ENCODE peak calls at places on chromosomes 2 and 18, in seven cellular contexts. Y is HCT116, B is K562, W is H1, H is GM12878, K is HepG2, F is SK-N-SH. Z is an unnamed sample.

GRCh38 chr18:36297419-36298112 is at the start of gene FHOD3:
- DNase-seq in Y (no peak), B (peak; percentile 28), W (peak; percentile 86), H (no peak), K (no peak), F (peak; percentile 97), Z (peak; percentile 41)

GRCh38 chr18:54150226-54150625 is 74.2 kb downstream of the MBD2 start:
- DNase-seq in Y (no peak), B (no peak), W (no peak), H (no peak), K (no peak), F (no peak), Z (no peak)

GRCh38 chr2:97997774-97998392 is 2.1 kb upstream of the TMEM131 start:
- DNase-seq in Y (no peak), B (no peak), W (no peak), H (no peak), K (peak; percentile 32), F (no peak), Z (peak; percentile 77)

GRCh38 chr2:109680523-109681297 is 66.5 kb downstream of the SOWAHC start:
- DNase-seq in Y (no peak), B (no peak), W (no peak), H (no peak), K (peak; percentile 65), F (no peak), Z (no peak)

GRCh38 chr2:81835318-81836000 is 1530.9 kb upstream of the LRRTM1 start:
- DNase-seq in Y (no peak), B (no peak), W (no peak), H (no peak), K (no peak), F (no peak), Z (no peak)

GRCh38 chr2:170468557-170468956 is 246.6 kb upstream of the SP5 start:
- DNase-seq in Y (no peak), B (no peak), W (no peak), H (no peak), K (no peak), F (no peak), Z (no peak)

GRCh38 chr2:15674637-15675455 is 83.2 kb downstream of the DDX1 start:
- DNase-seq in Y (no peak), B (no peak), W (no peak), H (no peak), K (no peak), F (no peak), Z (no peak)

GRCh38 chr2:109300582-109300981 is 171.6 kb downstream of the SH3RF3 start:
- DNase-seq in Y (no peak), B (no peak), W (no peak), H (no peak), K (no peak), F (no peak), Z (no peak)

GRCh38 chr2:241803387-241804325 is 5.3 kb upstream of the NEU4 start:
- DNase-seq in Y (no peak), B (no peak), W (peak; percentile 46), H (no peak), K (no peak), F (peak; percentile 75), Z (no peak)

GRCh38 chr2:230457073-230457768 is 41.2 kb downstream of the SP100 start:
- DNase-seq in Y (no peak), B (no peak), W (no peak), H (no peak), K (no peak), F (no peak), Z (no peak)

GRCh38 chr2:8525582-8526402 is 156.1 kb upstream of the ID2 start:
- DNase-seq in Y (no peak), B (peak; percentile 97), W (no peak), H (peak; percentile 90), K (peak; percentile 92), F (peak; percentile 79), Z (peak; percentile 39)

GRCh38 chr2:25310965-25311865 is 30.5 kb downstream of the DNMT3A start:
- DNase-seq in Y (peak; percentile 19), B (no peak), W (peak; percentile 71), H (no peak), K (peak; percentile 32), F (peak; percentile 91), Z (peak; percentile 29)

GRCh38 chr2:150280255-150280654 is 207.2 kb downstream of the RND3 start:
- DNase-seq in Y (no peak), B (no peak), W (no peak), H (no peak), K (no peak), F (no peak), Z (no peak)

GRCh38 chr2:174012347-174013309 is 47.5 kb upstream of the SP3 start:
- DNase-seq in Y (no peak), B (no peak), W (peak; percentile 83), H (no peak), K (no peak), F (no peak), Z (no peak)

GRCh38 chr2:74146929-74147728 is 583 bp downstream of the BOLA3 start:
- DNase-seq in Y (no peak), B (peak; percentile 55), W (no peak), H (no peak), K (peak; percentile 51), F (no peak), Z (no peak)

GRCh38 chr2:216188956-216189355 is 79.8 kb downstream of the XRCC5 start:
- DNase-seq in Y (no peak), B (no peak), W (no peak), H (no peak), K (no peak), F (no peak), Z (no peak)

GRCh38 chr2:150127271-150127990 is 360.0 kb downstream of the RND3 start:
- DNase-seq in Y (no peak), B (no peak), W (no peak), H (peak; percentile 37), K (no peak), F (no peak), Z (no peak)

GRCh38 chr2:171362396-171362795 is 71.4 kb downstream of the METTL8 start:
- DNase-seq in Y (no peak), B (no peak), W (no peak), H (no peak), K (no peak), F (no peak), Z (no peak)

GRCh38 chr2:27442981-27443323 is 771 bp downstream of the KRTCAP3 start:
- DNase-seq in Y (no peak), B (no peak), W (peak; percentile 49), H (no peak), K (no peak), F (no peak), Z (no peak)
- TF ChIP-seq JUND in Y (no peak), B (no peak), W (no peak), H (no peak), K (no peak), F (no peak), Z (no peak)

GRCh38 chr2:207765541-207765940 is 4.2 kb downstream of the FZD5 start:
- DNase-seq in Y (no peak), B (peak; percentile 83), W (no peak), H (no peak), K (peak; percentile 92), F (no peak), Z (no peak)
- TF ChIP-seq JUND in Y (no peak), B (no peak), W (no peak), H (no peak), K (no peak), F (no peak), Z (no peak)

GRCh38 chr2:71589763-71590162 is 136.4 kb downstream of the DYSF start:
- DNase-seq in Y (no peak), B (peak; percentile 46), W (no peak), H (no peak), K (no peak), F (no peak), Z (no peak)

GRCh38 chr2:71592181-71592711 is 138.9 kb downstream of the DYSF start:
- DNase-seq in Y (no peak), B (no peak), W (no peak), H (no peak), K (no peak), F (no peak), Z (no peak)

GRCh38 chr2:71588497-71588896 is 135.1 kb downstream of the DYSF start:
- DNase-seq in Y (no peak), B (no peak), W (no peak), H (no peak), K (no peak), F (no peak), Z (no peak)

GRCh38 chr2:71587509-71588073 is 134.2 kb downstream of the DYSF start:
- DNase-seq in Y (no peak), B (no peak), W (no peak), H (no peak), K (no peak), F (no peak), Z (no peak)

GRCh38 chr2:71591044-71591443 is 137.7 kb downstream of the DYSF start:
- DNase-seq in Y (no peak), B (no peak), W (no peak), H (no peak), K (no peak), F (no peak), Z (no peak)
- TF ChIP-seq JUND in Y (no peak), B (no peak), W (no peak), H (no peak), K (no peak), F (no peak), Z (no peak)

GRCh38 chr2:29502452-29502851 is 387.2 kb downstream of the CLIP4 start:
- DNase-seq in Y (no peak), B (no peak), W (no peak), H (no peak), K (no peak), F (no peak), Z (no peak)
- TF ChIP-seq JUND in Y (no peak), B (no peak), W (no peak), H (no peak), K (no peak), F (no peak), Z (no peak)

GRCh38 chr2:10397878-10398277 is 50.2 kb downstream of the ODC1 start:
- DNase-seq in Y (no peak), B (no peak), W (no peak), H (no peak), K (no peak), F (no peak), Z (no peak)
- TF ChIP-seq JUND in Y (no peak), B (no peak), W (no peak), H (no peak), K (no peak), F (no peak), Z (no peak)